ENCODE peak calls at places on chromosomes 3 and 15, in five cellular contexts. J, C, N, W and O are unnamed samples.

GRCh38 chr15:78873796-78874761 is 1.4 kb downstream of the MORF4L1 start:
- DNase-seq in N (no peak), W (no peak), C (no peak), J (no peak), O (no peak)

GRCh38 chr15:77632760-77633133 is at the start of gene LINGO1:
- DNase-seq in J (peak), W (no peak), C (no peak), N (no peak), O (no peak)

GRCh38 chr15:74957301-74958035 is 896 bp upstream of the RPP25 start:
- DNase-seq in C (no peak), W (no peak), N (peak), J (no peak), O (no peak)

GRCh38 chr3:192408007-192408655 is 319.2 kb downstream of the FGF12 start:
- DNase-seq in W (no peak), J (no peak), C (no peak), N (peak), O (no peak)

GRCh38 chr3:183254816-183255730 is 2.0 kb downstream of the B3GNT5 start:
- DNase-seq in C (no peak), J (peak), W (no peak), N (no peak), O (no peak)

GRCh38 chr3:58526124-58526957 is 10.6 kb downstream of the ACOX2 start:
- DNase-seq in C (peak), J (no peak), N (no peak), W (no peak), O (peak)

GRCh38 chr3:150227839-150228238 is 180.3 kb upstream of the TSC22D2 start:
- DNase-seq in W (no peak), C (peak), J (peak), N (peak), O (peak)

GRCh38 chr3:160697628-160698382 is 20.8 kb downstream of the ARL14 start:
- DNase-seq in W (no peak), N (no peak), J (no peak), C (no peak), O (no peak)

GRCh38 chr3:24129549-24129948 is 184.5 kb downstream of the NR1D2 start:
- DNase-seq in W (no peak), J (no peak), C (no peak), N (no peak), O (no peak)

GRCh38 chr3:42035816-42036482 is 55.2 kb upstream of the TRAK1 start:
- DNase-seq in J (no peak), N (no peak), W (no peak), C (no peak), O (no peak)

GRCh38 chr15:100842756-100843730 is 36.6 kb upstream of the ALDH1A3 start:
- DNase-seq in N (no peak), C (no peak), W (no peak), J (no peak), O (no peak)

GRCh38 chr3:53122255-53122932 is 7.8 kb downstream of the RFT1 start:
- DNase-seq in N (no peak), W (no peak), C (no peak), J (no peak), O (no peak)

GRCh38 chr15:52427804-52428203 is 100.9 kb downstream of the MYO5A start:
- DNase-seq in N (no peak), W (no peak), J (no peak), C (no peak), O (peak)

GRCh38 chr3:126551066-126551838 is 7.5 kb downstream of the C3orf22 start:
- DNase-seq in W (no peak), J (no peak), C (no peak), N (no peak), O (no peak)

GRCh38 chr3:111846717-111847116 is 12.3 kb upstream of the PHLDB2 start:
- DNase-seq in N (no peak), W (no peak), J (no peak), C (no peak), O (no peak)

GRCh38 chr3:105480771-105481170 is 114.1 kb downstream of the ALCAM start:
- DNase-seq in W (no peak), N (no peak), C (no peak), J (no peak), O (no peak)

GRCh38 chr3:160135850-160136249 is 89.4 kb upstream of the C3orf80 start:
- DNase-seq in C (no peak), N (no peak), W (no peak), J (no peak), O (no peak)

GRCh38 chr15:72353266-72353665 is 22.5 kb downstream of the HEXA start:
- DNase-seq in N (no peak), W (no peak), C (no peak), J (no peak), O (no peak)

GRCh38 chr15:68626739-68627138 is 47.9 kb downstream of the CORO2B start:
- DNase-seq in J (no peak), N (no peak), W (no peak), C (no peak), O (no peak)

GRCh38 chr15:37933685-37934084 is 755 bp upstream of the TMCO5A start:
- DNase-seq in N (no peak), J (no peak), C (no peak), W (no peak), O (no peak)

GRCh38 chr15:62969442-62970089 is 73.0 kb upstream of the TPM1 start:
- DNase-seq in W (no peak), J (no peak), C (no peak), N (no peak), O (no peak)

GRCh38 chr15:50675524-50676144 is 11.0 kb downstream of the TRPM7 start:
- DNase-seq in N (no peak), C (no peak), J (no peak), W (peak), O (peak)

GRCh38 chr15:48682949-48683651 is 37.6 kb upstream of the FBN1 start:
- DNase-seq in N (no peak), C (peak), J (no peak), W (no peak), O (no peak)

GRCh38 chr3:33277193-33277882 is at the start of gene FBXL2:
- DNase-seq in C (peak), N (peak), J (peak), W (no peak), O (peak)

GRCh38 chr15:60469893-60470641 is 8.9 kb downstream of the ICE2 start:
- DNase-seq in W (no peak), N (no peak), J (no peak), C (peak), O (no peak)

GRCh38 chr3:126034481-126035361 is 49.2 kb downstream of the SLC41A3 start:
- DNase-seq in C (no peak), N (peak), J (no peak), W (no peak), O (no peak)

GRCh38 chr15:46251873-46252272 is 617.0 kb downstream of the SQOR start:
- DNase-seq in J (no peak), C (no peak), N (no peak), W (no peak), O (no peak)

GRCh38 chr3:25448750-25449684 is 21.0 kb downstream of the RARB start:
- DNase-seq in J (no peak), N (no peak), C (peak), W (no peak), O (no peak)

GRCh38 chr3:179768080-179768479 is 115.2 kb downstream of the USP13 start:
- DNase-seq in J (peak), W (no peak), N (peak), C (no peak), O (no peak)

GRCh38 chr3:155382396-155383042 is 89.0 kb upstream of the STRIT1 start:
- DNase-seq in C (peak), J (peak), W (no peak), N (peak), O (peak)

GRCh38 chr15:94526071-94526689 is 294.8 kb downstream of the MCTP2 start:
- DNase-seq in W (no peak), C (no peak), N (no peak), J (peak), O (peak)

GRCh38 chr3:113668015-113668414 is 28.4 kb downstream of the USF3 start:
- DNase-seq in J (no peak), C (no peak), N (no peak), W (no peak), O (no peak)

GRCh38 chr3:72810659-72811434 is 37.4 kb downstream of the SHQ1 start:
- DNase-seq in C (no peak), N (no peak), J (no peak), W (no peak), O (no peak)

GRCh38 chr3:175274474-175275218 is 415.5 kb downstream of the NAALADL2 start:
- DNase-seq in J (no peak), N (no peak), C (no peak), W (no peak), O (no peak)
- H3K4me3 ChIP-seq in J (no peak), N (no peak), C (no peak), W (no peak), O (no peak)

GRCh38 chr3:1444196-1444595 is 351.4 kb downstream of the CNTN6 start:
- DNase-seq in C (no peak), J (no peak), W (no peak), N (no peak), O (no peak)
- TF ChIP-seq YY1 in C (no peak), J (no peak), W (no peak), N (no peak), O (no peak)

GRCh38 chr3:117563063-117563462 is 853.5 kb downstream of the TUSC7 start:
- DNase-seq in J (no peak), N (no peak), W (no peak), C (no peak), O (no peak)
- TF ChIP-seq SRF in J (no peak), N (no peak), W (no peak), C (no peak), O (no peak)

GRCh38 chr3:48783304-48783703 is 64.4 kb downstream of the PRKAR2A start:
- DNase-seq in J (peak), N (no peak), W (no peak), C (no peak), O (no peak)
- H3K4me3 ChIP-seq in J (no peak), N (no peak), W (no peak), C (no peak), O (no peak)

GRCh38 chr3:186236357-186237020 is 125.5 kb downstream of the DGKG start:
- DNase-seq in J (no peak), W (no peak), N (no peak), C (no peak), O (no peak)
- TF ChIP-seq YY1 in J (no peak), W (no peak), N (no peak), C (no peak), O (no peak)